ENCODE peak calls at places on chromosome 19, in six cellular contexts. One of them, this sample, is unnamed.

GRCh38 chr19:1608414-1609391 is 3.4 kb upstream of the UQCR11 start:
- DNase-seq in tibial artery: no peak
- DNase-seq in adrenal gland: no peak
- DNase-seq in T-cell: peak; percentile 44
- DNase-seq in sciatic nerve: no peak
- DNase-seq in cardiac septum: no peak
- DNase-seq in this sample: no peak

GRCh38 chr19:27746691-27747380 is 1466.1 kb downstream of the UQCRFS1 start:
- DNase-seq in tibial artery: peak; percentile 19
- DNase-seq in adrenal gland: no peak
- DNase-seq in T-cell: no peak
- DNase-seq in sciatic nerve: peak; percentile 60
- DNase-seq in cardiac septum: peak; percentile 72
- DNase-seq in this sample: peak; percentile 10

GRCh38 chr19:18306903-18307681 is 15.8 kb downstream of the LSM4 start:
- DNase-seq in tibial artery: no peak
- DNase-seq in adrenal gland: no peak
- DNase-seq in T-cell: no peak
- DNase-seq in sciatic nerve: no peak
- DNase-seq in cardiac septum: no peak
- DNase-seq in this sample: no peak

GRCh38 chr19:16153582-16154336 is 10.3 kb downstream of the HSH2D start:
- DNase-seq in tibial artery: no peak
- DNase-seq in adrenal gland: no peak
- DNase-seq in T-cell: no peak
- DNase-seq in sciatic nerve: no peak
- DNase-seq in cardiac septum: no peak
- DNase-seq in this sample: peak; percentile 59

GRCh38 chr19:574658-575526 is 2.5 kb downstream of the BSG start:
- DNase-seq in tibial artery: no peak
- DNase-seq in adrenal gland: peak; percentile 57
- DNase-seq in T-cell: no peak
- DNase-seq in sciatic nerve: peak; percentile 51
- DNase-seq in cardiac septum: peak; percentile 84
- DNase-seq in this sample: no peak

GRCh38 chr19:33809960-33810359 is 13.3 kb downstream of the KCTD15 start:
- DNase-seq in tibial artery: no peak
- DNase-seq in adrenal gland: no peak
- DNase-seq in T-cell: no peak
- DNase-seq in sciatic nerve: no peak
- DNase-seq in cardiac septum: no peak
- DNase-seq in this sample: no peak

GRCh38 chr19:3176715-3177501 is 1.7 kb upstream of the S1PR4 start:
- DNase-seq in tibial artery: no peak
- DNase-seq in adrenal gland: no peak
- DNase-seq in T-cell: peak; percentile 59
- DNase-seq in sciatic nerve: peak; percentile 55
- DNase-seq in cardiac septum: no peak
- DNase-seq in this sample: peak; percentile 46

GRCh38 chr19:39167461-39168257 is 29.1 kb upstream of the NCCRP1 start:
- DNase-seq in tibial artery: no peak
- DNase-seq in adrenal gland: no peak
- DNase-seq in T-cell: no peak
- DNase-seq in sciatic nerve: no peak
- DNase-seq in cardiac septum: no peak
- DNase-seq in this sample: no peak

GRCh38 chr19:47186337-47187022 is 44.5 kb downstream of the BBC3 start:
- DNase-seq in tibial artery: no peak
- DNase-seq in adrenal gland: no peak
- DNase-seq in T-cell: peak; percentile 85
- DNase-seq in sciatic nerve: no peak
- DNase-seq in cardiac septum: no peak
- DNase-seq in this sample: no peak

GRCh38 chr19:34731019-34731829 is 2.8 kb upstream of the ZNF181 start:
- DNase-seq in tibial artery: no peak
- DNase-seq in adrenal gland: no peak
- DNase-seq in T-cell: no peak
- DNase-seq in sciatic nerve: no peak
- DNase-seq in cardiac septum: no peak
- DNase-seq in this sample: no peak

GRCh38 chr19:43589277-43589676 is 6.7 kb downstream of the IRGQ start:
- DNase-seq in tibial artery: no peak
- DNase-seq in adrenal gland: no peak
- DNase-seq in T-cell: no peak
- DNase-seq in sciatic nerve: no peak
- DNase-seq in cardiac septum: no peak
- DNase-seq in this sample: no peak

GRCh38 chr19:45864629-45865082 is 530 bp downstream of the FOXA3 start:
- DNase-seq in tibial artery: no peak
- DNase-seq in adrenal gland: no peak
- DNase-seq in T-cell: no peak
- DNase-seq in sciatic nerve: no peak
- DNase-seq in cardiac septum: no peak
- DNase-seq in this sample: no peak